ENCODE peak calls at places on chromosomes 12 and 14, in eight cellular contexts. B, N, X, O, L, D, G and A are unnamed samples.

GRCh38 chr14:92491782-92492181 is 21.8 kb upstream of the RIN3 start:
- DNase-seq in X (no peak), N (no peak), O (peak), G (peak), L (peak), B (no peak), D (no peak), A (no peak)

GRCh38 chr14:53273671-53274072 is 120.5 kb upstream of the DDHD1 start:
- DNase-seq in O (no peak), B (no peak), G (peak), D (no peak), N (no peak), X (no peak), L (no peak), A (no peak)

GRCh38 chr12:34303091-34303870 is 281.0 kb downstream of the ALG10 start:
- DNase-seq in N (no peak), G (no peak), X (no peak), O (peak), D (no peak), B (no peak), L (no peak), A (no peak)

GRCh38 chr12:89980236-89980635 is 271.6 kb upstream of the ATP2B1 start:
- DNase-seq in X (no peak), D (peak), O (peak), L (no peak), G (no peak), N (no peak), B (no peak), A (no peak)

GRCh38 chr12:50006754-50007442 is 18.4 kb downstream of the RACGAP1 start:
- DNase-seq in N (no peak), G (no peak), O (no peak), X (no peak), B (no peak), D (no peak), L (no peak), A (no peak)

GRCh38 chr12:6752181-6752930 is 585 bp downstream of the MLF2 start:
- DNase-seq in G (peak), O (no peak), N (peak), B (peak), D (no peak), L (peak), X (no peak), A (peak)

GRCh38 chr12:106133136-106134087 is 5.3 kb downstream of the NUAK1 start:
- DNase-seq in N (no peak), L (no peak), O (no peak), G (no peak), X (no peak), D (no peak), B (no peak), A (no peak)

GRCh38 chr12:54125950-54126695 is 62.7 kb downstream of the SMUG1 start:
- DNase-seq in D (no peak), N (no peak), L (no peak), B (no peak), O (peak), G (no peak), X (peak), A (no peak)

GRCh38 chr12:43740511-43741100 is 18.0 kb downstream of the PUS7L start:
- DNase-seq in G (no peak), L (no peak), O (no peak), N (no peak), B (no peak), D (no peak), X (no peak), A (no peak)

GRCh38 chr12:96258451-96258933 is 64.3 kb downstream of the ELK3 start:
- DNase-seq in X (no peak), N (no peak), L (no peak), B (no peak), G (peak), O (no peak), D (peak), A (no peak)

GRCh38 chr12:88062464-88062863 is 33.3 kb upstream of the C12orf50 start:
- DNase-seq in G (no peak), O (no peak), D (no peak), N (no peak), B (no peak), L (no peak), X (no peak), A (no peak)

GRCh38 chr12:132132609-132133430 is 11.3 kb downstream of the DDX51 start:
- DNase-seq in G (peak), O (peak), L (no peak), D (no peak), X (no peak), B (no peak), N (no peak), A (no peak)

GRCh38 chr14:78598046-78598652 is 428.0 kb downstream of the NRXN3 start:
- DNase-seq in D (no peak), X (peak), B (peak), O (no peak), L (peak), N (peak), G (peak), A (peak)

GRCh38 chr14:34548472-34548981 is 9.0 kb upstream of the EAPP start:
- DNase-seq in G (no peak), D (no peak), B (no peak), O (no peak), X (no peak), N (no peak), L (no peak), A (no peak)

GRCh38 chr14:70822706-70823185 is 13.4 kb upstream of the MAP3K9 start:
- DNase-seq in X (peak), L (no peak), B (no peak), O (peak), G (peak), N (no peak), D (no peak), A (no peak)

GRCh38 chr14:67137744-67138371 is 51.4 kb upstream of the GARIN2 start:
- DNase-seq in G (no peak), N (no peak), D (no peak), L (no peak), B (no peak), X (no peak), O (no peak), A (no peak)

GRCh38 chr12:49642370-49642802 is 19.0 kb downstream of the PRPF40B start:
- DNase-seq in L (no peak), N (no peak), O (peak), G (no peak), D (no peak), B (no peak), X (no peak), A (no peak)

GRCh38 chr14:104731249-104731924 is 7.4 kb downstream of the ADSS1 start:
- DNase-seq in O (no peak), N (no peak), D (no peak), B (no peak), L (no peak), G (no peak), X (no peak), A (no peak)
- TF ChIP-seq CTCF in O (peak), N (no peak), D (peak), B (no peak), L (peak), G (no peak), X (peak), A (no peak)

GRCh38 chr14:21093769-21094681 is 4.4 kb downstream of the ZNF219 start:
- DNase-seq in N (no peak), X (no peak), O (no peak), G (no peak), D (no peak), B (no peak), L (no peak), A (no peak)
- TF ChIP-seq CTCF in N (no peak), X (peak), O (no peak), G (no peak), D (no peak), B (no peak), L (no peak), A (peak)

DNA sequence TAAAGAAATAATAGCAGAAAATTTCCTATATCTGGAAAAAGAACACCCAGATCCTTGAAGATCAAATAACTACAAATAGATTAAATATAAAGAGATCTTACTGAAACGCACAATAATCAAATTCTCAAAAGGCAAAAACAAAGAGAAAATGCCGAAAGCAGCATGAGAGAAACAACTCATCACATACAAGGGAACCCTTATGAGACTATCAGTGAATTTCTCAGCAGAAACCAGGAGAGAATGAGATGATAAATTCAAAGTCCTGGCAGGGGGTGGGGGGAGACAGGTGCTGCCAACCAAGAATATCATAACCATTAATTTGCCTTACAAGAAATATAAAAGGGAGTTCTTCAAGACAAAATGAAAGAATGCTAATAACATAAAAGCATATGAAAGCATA is 73.7 kb downstream of the CEP128 start:
- DNase-seq in L (no peak), N (no peak), G (no peak), D (no peak), X (no peak), B (no peak), O (no peak), A (no peak)
- TF ChIP-seq CTCF in L (no peak), N (no peak), G (no peak), D (no peak), X (no peak), B (no peak), O (no peak), A (no peak)

GRCh38 chr14:101587403-101587998 is 26.2 kb downstream of the DIO3 start:
- DNase-seq in N (no peak), O (peak), L (peak), B (no peak), D (no peak), X (no peak), G (no peak), A (no peak)
- TF ChIP-seq CTCF in N (no peak), O (no peak), L (no peak), B (no peak), D (no peak), X (no peak), G (no peak), A (no peak)